ENCODE peak calls at places on chromosomes 13 and 19, in six cellular contexts. I is H9, O is IMR-90, Q is mesendoderm, H is mesenchymal stem cell, J is trophoblast cell. K is an unnamed sample.

GRCh38 chr19:30253581-30253996 is 118.6 kb upstream of the ZNF536 start:
- DNase-seq in H (no peak), J (no peak), I (no peak), Q (peak; percentile 38), O (no peak), K (no peak)

GRCh38 chr13:114017028-114017630 is 43.3 kb upstream of the C13orf46 start:
- DNase-seq in Q (peak; percentile 47), J (no peak), O (peak; percentile 42), H (no peak), I (peak; percentile 58), K (no peak)

GRCh38 chr19:14370169-14370998 is 10.9 kb upstream of the ADGRE5 start:
- DNase-seq in O (no peak), H (no peak), Q (no peak), J (no peak), I (no peak), K (no peak)

GRCh38 chr13:112635323-112635722 is 47.4 kb upstream of the TUBGCP3 start:
- DNase-seq in J (no peak), H (no peak), Q (no peak), O (no peak), I (no peak), K (no peak)

GRCh38 chr19:13692096-13692495 is 72.2 kb upstream of the MRI1 start:
- DNase-seq in O (peak; percentile 60), J (no peak), I (no peak), Q (no peak), H (no peak), K (no peak)

GRCh38 chr13:66657165-66657895 is 572.8 kb downstream of the PCDH9 start:
- DNase-seq in J (peak; percentile 52), O (peak; percentile 98), H (peak; percentile 95), I (no peak), Q (peak; percentile 6), K (no peak)

GRCh38 chr19:35569281-35569781 is 5.9 kb upstream of the ATP4A start:
- DNase-seq in J (no peak), I (no peak), Q (no peak), H (no peak), O (no peak), K (no peak)

GRCh38 chr19:29636553-29637325 is 28.5 kb upstream of the PLEKHF1 start:
- DNase-seq in J (no peak), Q (no peak), H (no peak), O (no peak), I (no peak), K (no peak)

GRCh38 chr19:288911-289310 is 2.3 kb downstream of the PLPP2 start:
- DNase-seq in Q (no peak), I (no peak), J (no peak), H (no peak), O (no peak), K (no peak)

GRCh38 chr13:56009418-56009817 is 1131.3 kb upstream of the PRR20A start:
- DNase-seq in I (no peak), J (no peak), H (no peak), Q (no peak), O (no peak), K (no peak)

GRCh38 chr13:32045963-32046785 is 14.6 kb downstream of the FRY start:
- DNase-seq in I (no peak), O (peak; percentile 56), J (no peak), H (peak; percentile 69), Q (peak; percentile 25), K (no peak)

GRCh38 chr13:112444416-112445399 is 68.6 kb downstream of the SPACA7 start:
- DNase-seq in I (peak; percentile 21), Q (no peak), H (no peak), O (no peak), J (no peak), K (no peak)

GRCh38 chr19:46610851-46611770 is 10.0 kb downstream of the CALM3 start:
- DNase-seq in Q (no peak), H (no peak), O (peak; percentile 36), I (no peak), J (no peak), K (no peak)

GRCh38 chr19:46225558-46226004 is 4.0 kb upstream of the IGFL1 start:
- DNase-seq in O (peak; percentile 2), J (no peak), I (no peak), H (peak; percentile 5), Q (no peak), K (peak; percentile 33)

GRCh38 chr13:98260357-98261164 is 83.5 kb upstream of the RNF113B start:
- DNase-seq in J (no peak), H (no peak), O (no peak), Q (no peak), I (no peak), K (no peak)

GRCh38 chr13:40483601-40484000 is 182.8 kb downstream of the FOXO1 start:
- DNase-seq in O (no peak), J (no peak), I (no peak), Q (no peak), H (no peak), K (no peak)

GRCh38 chr13:53637971-53638547 is 609.4 kb downstream of the OLFM4 start:
- DNase-seq in O (no peak), Q (no peak), H (no peak), I (no peak), J (no peak), K (no peak)
- H2AK5ac ChIP-seq in O (no peak overlapping the region), Q (no peak overlapping the region), H (no peak overlapping the region), I (no peak overlapping the region), J (no peak overlapping the region), K (no peak overlapping the region)

GRCh38 chr19:3516675-3517207 is 10.6 kb downstream of the FZR1 start:
- DNase-seq in I (no peak), O (no peak), H (no peak), Q (no peak), J (no peak), K (no peak)

GRCh38 chr19:3514930-3515329 is 8.8 kb downstream of the FZR1 start:
- DNase-seq in O (peak; percentile 56), H (no peak), Q (no peak), I (no peak), J (no peak), K (no peak)

GRCh38 chr19:3518231-3518630 is 12.1 kb downstream of the FZR1 start:
- DNase-seq in Q (no peak), H (no peak), O (no peak), J (no peak), I (peak; percentile 68), K (no peak)

GRCh38 chr19:3517638-3518037 is 11.5 kb downstream of the FZR1 start:
- DNase-seq in Q (no peak), H (peak; percentile 62), J (no peak), I (no peak), O (no peak), K (no peak)

DNA sequence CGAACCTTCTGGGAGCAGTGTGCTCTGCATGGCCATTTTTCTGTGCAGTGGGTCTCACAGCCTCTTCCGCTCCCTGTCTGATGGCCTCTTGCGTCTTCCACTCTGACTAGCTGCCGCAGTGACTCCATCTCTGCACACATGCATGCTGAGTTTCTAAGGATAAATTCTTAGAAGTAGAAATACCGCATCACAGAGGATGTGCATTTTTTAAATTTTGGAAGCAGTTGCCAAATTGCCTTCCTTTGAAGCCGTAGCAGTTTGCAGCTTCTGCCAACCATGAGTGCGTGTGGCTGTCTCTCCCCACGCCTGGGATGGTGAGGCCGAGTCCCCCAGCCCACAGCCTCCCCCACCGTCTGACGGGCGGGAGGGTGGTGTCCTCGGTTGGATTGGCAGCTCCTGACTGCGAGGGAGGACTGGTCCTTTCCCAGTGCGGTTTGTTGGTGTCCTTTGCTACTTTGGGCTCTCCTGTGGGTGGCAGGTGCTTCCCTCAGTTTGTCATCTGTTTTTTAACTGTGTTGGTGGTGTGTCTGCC is 9.8 kb downstream of the FZR1 start:
- DNase-seq in I (no peak), Q (no peak), O (peak; percentile 50), H (no peak), J (no peak), K (no peak)
- H2AK5ac ChIP-seq in I (no peak overlapping the region), Q (no peak overlapping the region), O (peak overlapping the region; percentile 5), H (no peak overlapping the region), J (no peak overlapping the region), K (no peak overlapping the region)

GRCh38 chr19:19063183-19064097 is at the start of gene SLC25A42:
- DNase-seq in I (peak; percentile 100), O (peak; percentile 99), Q (peak; percentile 99), J (peak; percentile 100), H (peak; percentile 100), K (peak; percentile 99)
- H2AK5ac ChIP-seq in I (no peak within 1 kb of the TSS), O (peak within 1 kb of the TSS; percentile 61), Q (no peak within 1 kb of the TSS), J (no peak within 1 kb of the TSS), H (no peak within 1 kb of the TSS), K (peak within 1 kb of the TSS; percentile 98)

DNA sequence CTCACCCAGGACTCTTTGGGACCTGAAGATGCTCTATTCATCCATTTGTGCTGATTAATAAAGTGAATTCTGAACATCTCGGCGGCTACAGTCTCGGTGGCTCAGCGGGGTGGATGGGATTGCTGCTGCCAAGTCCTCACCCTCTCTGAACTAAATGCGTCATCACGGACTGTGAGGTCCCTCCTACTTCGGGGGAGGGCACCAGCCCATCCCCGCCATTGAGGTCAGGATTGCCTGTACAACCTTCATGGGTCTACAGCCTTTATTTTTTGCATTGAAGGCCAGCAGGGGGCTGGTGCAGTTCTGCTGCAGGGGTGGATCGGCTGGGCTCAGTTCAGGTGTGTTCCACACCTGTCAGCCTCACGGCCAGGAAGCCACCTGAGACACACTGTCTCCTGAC is 181.8 kb downstream of the COL4A1 start:
- DNase-seq in Q (no peak), O (no peak), H (no peak), I (no peak), J (no peak), K (no peak)
- H2AK5ac ChIP-seq in Q (no peak overlapping the region), O (peak overlapping the region; percentile 96), H (peak overlapping the region; percentile 65), I (no peak overlapping the region), J (no peak overlapping the region), K (peak overlapping the region; percentile 21)

GRCh38 chr13:27251166-27252088 is at the start of gene RPL21:
- DNase-seq in O (peak; percentile 99), J (peak; percentile 94), H (peak; percentile 98), I (peak; percentile 92), Q (peak; percentile 97), K (peak; percentile 86)
- H2AK5ac ChIP-seq in O (peak within 1 kb of the TSS; percentile 93), J (peak within 1 kb of the TSS; percentile 92), H (peak within 1 kb of the TSS; percentile 92), I (no peak within 1 kb of the TSS), Q (peak within 1 kb of the TSS; percentile 44), K (peak within 1 kb of the TSS; percentile 100)

DNA sequence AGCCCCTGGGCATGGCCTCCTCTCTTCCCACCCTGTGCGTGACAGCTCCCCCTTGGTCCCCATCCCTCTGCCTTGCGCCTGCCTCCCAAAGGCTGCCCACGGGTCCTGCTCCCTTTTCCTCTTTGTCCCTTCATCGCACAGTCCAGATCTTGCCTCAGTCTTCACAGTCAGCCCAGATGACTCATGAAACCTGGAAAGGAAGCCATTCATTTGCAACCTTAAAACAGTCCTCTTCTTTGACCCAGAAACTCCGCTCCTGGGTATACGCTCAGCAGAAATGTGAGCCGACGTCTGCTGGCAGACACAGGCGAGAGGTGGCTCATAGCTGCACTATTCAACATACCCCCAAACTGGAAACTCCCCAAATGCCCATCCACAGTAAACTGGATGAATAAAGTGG is 13.6 kb upstream of the PEPD start:
- DNase-seq in O (peak; percentile 34), H (no peak), I (no peak), Q (no peak), J (no peak), K (no peak)
- H2AK5ac ChIP-seq in O (no peak overlapping the region), H (no peak overlapping the region), I (no peak overlapping the region), Q (no peak overlapping the region), J (no peak overlapping the region), K (no peak overlapping the region)